ENCODE peak calls at places on chromosomes 1 and 21, in seven cellular contexts. R is body of pancreas, C is HFF-Myc, Q is mucosa of descending colon, B is IMR-90, T is brain microvascular endothelial cell, E is astrocyte. Y is an unnamed sample.

GRCh38 chr1:21869620-21870121 is 57.6 kb downstream of the LDLRAD2 start:
- DNase-seq in R (peak), C (peak), Q (no peak), B (peak), T (peak), E (peak), Y (peak)

GRCh38 chr1:210754931-210755670 is 378.8 kb downstream of the KCNH1 start:
- DNase-seq in R (no peak), C (no peak), Q (no peak), B (no peak), T (no peak), E (peak), Y (peak)

GRCh38 chr1:38026592-38027200 is 14.2 kb downstream of the UTP11 start:
- DNase-seq in R (peak), C (no peak), Q (no peak), B (peak), T (no peak), E (peak), Y (peak)

GRCh38 chr1:204806943-204807624 is 63.6 kb upstream of the NFASC start:
- DNase-seq in R (peak), C (peak), Q (peak), B (peak), T (peak), E (peak), Y (peak)

GRCh38 chr1:1264026-1264425 is 9.6 kb downstream of the UBE2J2 start:
- DNase-seq in R (no peak), C (no peak), Q (no peak), B (peak), T (no peak), E (no peak), Y (no peak)

GRCh38 chr1:219347843-219348475 is 174.3 kb downstream of the LYPLAL1 start:
- DNase-seq in R (peak), C (no peak), Q (peak), B (no peak), T (no peak), E (no peak), Y (no peak)

GRCh38 chr1:183840140-183840539 is 35.2 kb downstream of the RGL1 start:
- DNase-seq in R (no peak), C (no peak), Q (no peak), B (peak), T (peak), E (peak), Y (peak)

GRCh38 chr21:46455575-46456385 is 2.9 kb upstream of the DIP2A start:
- DNase-seq in R (no peak), C (no peak), Q (no peak), B (peak), T (peak), E (peak), Y (peak)

GRCh38 chr1:227356582-227357228 is 38.4 kb upstream of the CDC42BPA start:
- DNase-seq in R (no peak), C (no peak), Q (no peak), B (no peak), T (peak), E (no peak), Y (no peak)

GRCh38 chr1:232667094-232667780 is 37.3 kb upstream of the SIPA1L2 start:
- DNase-seq in R (no peak), C (no peak), Q (no peak), B (no peak), T (no peak), E (no peak), Y (peak)

GRCh38 chr1:40710581-40711315 is 19.2 kb downstream of the NFYC start:
- DNase-seq in R (no peak), C (no peak), Q (no peak), B (no peak), T (no peak), E (peak), Y (no peak)

GRCh38 chr1:171343727-171344472 is 29.9 kb downstream of the FMO4 start:
- DNase-seq in R (peak), C (no peak), Q (no peak), B (no peak), T (no peak), E (no peak), Y (no peak)

GRCh38 chr1:244212792-244213475 is 161.9 kb downstream of the ZBTB18 start:
- DNase-seq in R (no peak), C (no peak), Q (no peak), B (no peak), T (no peak), E (no peak), Y (no peak)

GRCh38 chr1:172906778-172907592 is 143.8 kb downstream of the TNFSF18 start:
- DNase-seq in R (no peak), C (peak), Q (no peak), B (peak), T (peak), E (peak), Y (peak)

GRCh38 chr1:179742717-179743678 is at the start of gene FAM163A:
- DNase-seq in R (no peak), C (no peak), Q (no peak), B (no peak), T (no peak), E (no peak), Y (no peak)

GRCh38 chr1:33430751-33431593 is at the start of gene PHC2:
- DNase-seq in R (peak), C (peak), Q (peak), B (peak), T (peak), E (peak), Y (peak)
- TF ChIP-seq CTCF in R (no peak), C (no peak), Q (peak), B (peak), T (peak), E (no peak), Y (no peak)

DNA sequence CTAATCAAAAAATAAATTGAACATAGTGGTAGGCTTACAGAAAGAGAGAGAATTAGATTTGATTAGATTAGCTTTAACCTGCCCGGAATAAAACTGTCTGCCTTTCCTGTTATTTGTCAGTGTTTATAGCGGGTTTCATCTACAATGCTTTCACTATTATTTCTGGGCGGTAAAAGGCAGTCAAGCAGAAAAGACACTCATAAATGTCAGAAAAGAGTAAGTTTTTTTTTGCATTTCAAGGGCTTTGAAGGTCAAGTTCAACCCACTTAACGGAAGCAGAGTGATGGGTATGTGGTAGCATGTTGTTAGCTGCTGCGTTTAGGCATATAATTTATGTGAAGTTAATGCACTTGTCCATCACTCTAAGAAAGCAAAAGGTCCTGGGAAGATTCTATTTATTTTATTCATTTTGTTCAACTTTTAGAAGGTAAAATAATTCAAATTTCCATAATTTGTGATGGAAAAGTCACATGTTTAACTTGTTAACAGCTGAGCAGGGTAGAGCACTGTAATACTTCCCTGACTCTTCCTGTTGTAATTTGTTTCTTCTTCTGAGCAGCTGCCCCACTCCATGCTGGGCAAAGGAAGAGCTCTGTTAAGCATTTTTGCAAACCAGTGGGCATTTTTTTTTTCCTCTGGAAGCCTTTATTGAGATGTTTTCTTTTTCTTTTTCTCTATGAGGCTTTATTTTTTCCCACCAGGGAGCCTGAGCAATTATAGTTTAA is 220.1 kb downstream of the ST6GALNAC3 start:
- DNase-seq in R (no peak), C (no peak), Q (no peak), B (no peak), T (no peak), E (no peak), Y (no peak)
- H3K4me3 ChIP-seq in R (no peak), C (no peak), Q (no peak), B (no peak), T (no peak), E (no peak), Y (no peak)

DNA sequence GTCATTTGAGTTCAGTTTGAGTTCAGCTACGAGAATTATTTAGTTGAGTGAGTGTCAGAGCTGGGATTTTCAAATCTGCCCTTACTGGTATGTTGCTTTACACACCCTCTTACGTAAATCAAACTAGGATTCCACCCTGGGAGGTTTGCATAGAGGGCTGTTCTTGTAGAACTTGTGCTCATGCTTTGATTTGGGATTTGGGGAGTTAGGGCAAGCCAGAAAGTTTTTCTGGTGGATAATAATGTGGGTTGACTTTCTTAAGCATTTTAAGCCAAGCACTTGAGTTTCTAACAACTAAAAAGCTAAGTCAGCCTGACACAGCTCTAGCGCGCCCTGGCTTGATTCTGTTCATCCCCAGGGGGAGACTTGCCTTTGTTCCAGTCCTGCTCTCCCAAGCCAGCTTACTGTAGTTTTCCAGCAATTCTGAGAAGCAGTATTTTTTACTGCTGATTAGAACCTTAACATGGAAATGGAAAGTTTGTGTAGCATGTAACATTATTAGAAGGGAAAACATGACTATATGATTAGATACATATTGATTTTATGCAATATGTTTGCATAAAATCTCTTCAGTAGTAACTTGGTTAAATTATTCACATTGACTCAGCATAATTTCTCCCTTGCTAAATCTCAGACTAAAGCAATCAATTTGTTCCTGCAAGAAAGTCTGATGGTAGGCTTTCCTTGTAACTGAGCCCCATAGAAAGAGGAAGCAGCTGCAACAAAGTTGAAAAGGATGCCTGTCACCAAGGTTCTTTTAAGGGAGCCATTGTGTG is 11.1 kb upstream of the PGD start:
- DNase-seq in R (peak), C (no peak), Q (peak), B (peak), T (peak), E (peak), Y (peak)
- TF ChIP-seq CTCF in R (no peak), C (no peak), Q (no peak), B (peak), T (peak), E (no peak), Y (peak)

DNA sequence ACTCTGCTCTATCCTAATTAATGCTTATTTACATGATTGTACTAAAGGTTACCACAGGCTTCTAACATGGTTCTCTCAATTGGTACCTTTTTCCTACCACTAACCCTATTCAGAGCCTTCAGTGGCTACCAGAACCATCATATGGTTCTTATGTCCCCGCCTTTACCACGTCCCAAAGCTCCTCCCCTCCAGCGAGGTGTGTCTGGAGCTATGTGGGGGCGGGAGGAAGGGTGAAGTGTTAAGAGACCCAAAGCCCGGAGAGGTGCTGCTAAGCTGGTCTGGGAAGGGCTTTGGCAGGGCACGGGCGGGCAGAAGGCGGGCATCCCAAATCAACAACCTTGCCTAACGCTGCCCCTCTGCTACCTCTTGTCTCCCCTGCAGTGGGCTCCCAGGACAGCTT is 10.0 kb downstream of the SPATA46 start:
- DNase-seq in R (no peak), C (no peak), Q (no peak), B (no peak), T (no peak), E (no peak), Y (no peak)
- H3K4me3 ChIP-seq in R (no peak), C (peak), Q (no peak), B (peak), T (peak), E (no peak), Y (peak)

GRCh38 chr1:158527190-158527815 is 26.9 kb downstream of the OR6Y1 start:
- DNase-seq in R (no peak), C (peak), Q (no peak), B (peak), T (no peak), E (peak), Y (peak)
- TF ChIP-seq CTCF in R (no peak), C (peak), Q (no peak), B (peak), T (no peak), E (no peak), Y (peak)

DNA sequence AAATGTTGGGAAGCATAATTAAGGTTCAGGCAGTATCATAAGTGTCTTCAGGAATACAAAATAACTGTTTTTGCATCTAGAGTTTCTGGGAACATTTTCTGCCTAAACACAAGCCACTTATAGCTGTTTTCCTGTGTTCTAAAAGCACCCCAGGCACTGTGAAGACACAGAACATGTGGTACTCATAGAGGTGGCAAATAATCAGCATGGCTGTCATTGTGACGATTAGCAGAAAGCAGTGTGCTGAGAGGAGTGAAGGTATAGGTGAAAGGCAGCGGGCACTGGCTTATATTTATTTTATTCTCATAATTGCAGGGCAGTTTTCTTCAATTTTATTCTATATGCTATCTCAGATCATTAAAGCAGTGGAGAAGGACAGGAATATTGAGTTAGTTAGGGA is 119.6 kb downstream of the LRRC53 start:
- DNase-seq in R (no peak), C (no peak), Q (no peak), B (no peak), T (no peak), E (no peak), Y (no peak)
- H3K4me3 ChIP-seq in R (no peak), C (no peak), Q (no peak), B (no peak), T (no peak), E (no peak), Y (no peak)

GRCh38 chr1:62917805-62918204 is 133.9 kb downstream of the ATG4C start:
- DNase-seq in R (no peak), C (no peak), Q (no peak), B (no peak), T (no peak), E (no peak), Y (no peak)

GRCh38 chr1:62908168-62908567 is 124.2 kb downstream of the ATG4C start:
- DNase-seq in R (no peak), C (no peak), Q (no peak), B (no peak), T (no peak), E (no peak), Y (no peak)

GRCh38 chr1:62906428-62906886 is 122.5 kb downstream of the ATG4C start:
- DNase-seq in R (no peak), C (no peak), Q (no peak), B (peak), T (peak), E (no peak), Y (peak)

GRCh38 chr1:62917314-62917713 is 133.4 kb downstream of the ATG4C start:
- DNase-seq in R (no peak), C (no peak), Q (no peak), B (no peak), T (no peak), E (no peak), Y (no peak)

DNA sequence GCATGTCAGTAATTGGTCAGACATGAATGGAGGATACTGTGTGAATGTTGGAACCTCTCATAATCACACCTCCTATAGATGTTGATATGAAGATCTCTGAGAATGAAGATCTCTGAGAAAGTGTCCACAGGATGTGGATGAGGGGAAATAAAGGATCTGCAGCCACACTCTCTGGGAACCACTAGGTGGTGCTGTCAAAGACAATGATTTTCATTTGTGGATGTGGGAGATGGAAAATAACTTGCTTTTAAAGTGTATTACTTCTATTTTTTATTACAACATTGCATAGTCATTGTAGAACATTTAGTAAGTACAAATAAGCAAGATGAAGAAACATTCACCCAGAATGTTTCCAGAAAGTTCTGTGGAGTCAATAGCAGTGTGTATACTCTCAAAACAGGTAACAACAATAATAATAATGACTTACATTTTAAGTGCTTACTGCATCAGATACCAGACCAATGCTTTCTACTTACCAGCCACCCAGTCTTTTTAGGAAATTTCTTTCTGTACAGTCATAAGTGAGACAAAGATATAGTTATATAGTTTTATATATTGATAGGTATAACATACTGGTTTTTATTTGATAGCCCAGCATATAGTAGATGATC is 128.2 kb downstream of the ATG4C start:
- DNase-seq in R (no peak), C (peak), Q (no peak), B (peak), T (peak), E (peak), Y (peak)
- TF ChIP-seq CTCF in R (peak), C (peak), Q (peak), B (peak), T (peak), E (peak), Y (peak)